ENCODE peak calls at places on chromosome 12, in four cellular contexts. R is hepatocyte; Z is stimulated activated CD4-positive, alpha-beta T cell treated with anti-CD3 and anti-CD28 coated beads, Interleukin-4, amount 100 ng/mL, for 48 hours; L is uterus. Y is an unnamed sample.

GRCh38 chr12:98344034-98344565 is 171.3 kb upstream of the TMPO start:
- DNase-seq in R (no peak), Z (no peak), L (no peak), Y (no peak)

GRCh38 chr12:24838531-24838950 is 110.4 kb downstream of the BCAT1 start:
- DNase-seq in R (peak), Z (no peak), L (peak), Y (peak)

GRCh38 chr12:58481811-58482210 is 438.5 kb downstream of the LRIG3 start:
- DNase-seq in R (no peak), Z (no peak), L (no peak), Y (no peak)

GRCh38 chr12:49924847-49925246 is 21.1 kb upstream of the FAIM2 start:
- DNase-seq in R (no peak), Z (no peak), L (no peak), Y (no peak)

GRCh38 chr12:75951399-75952228 is 80.0 kb downstream of the PHLDA1 start:
- DNase-seq in R (peak), Z (no peak), L (no peak), Y (no peak)

GRCh38 chr12:49761677-49762467 is 20.5 kb downstream of the TMBIM6 start:
- DNase-seq in R (no peak), Z (no peak), L (no peak), Y (no peak)

GRCh38 chr12:26026713-26027112 is 68.2 kb downstream of the RASSF8 start:
- DNase-seq in R (no peak), Z (no peak), L (no peak), Y (no peak)

GRCh38 chr12:78473136-78473535 is 391.4 kb upstream of the SYT1 start:
- DNase-seq in R (peak), Z (no peak), L (no peak), Y (no peak)

GRCh38 chr12:93786669-93787397 is 109.7 kb downstream of the CRADD start:
- DNase-seq in R (no peak), Z (no peak), L (no peak), Y (no peak)

GRCh38 chr12:69421548-69421947 is 48.6 kb upstream of the FRS2 start:
- DNase-seq in R (no peak), Z (no peak), L (no peak), Y (no peak)

GRCh38 chr12:104737113-104737512 is 221.0 kb downstream of the SLC41A2 start:
- DNase-seq in R (no peak), Z (no peak), L (no peak), Y (no peak)

GRCh38 chr12:77796775-77797174 is 33.9 kb upstream of the NAV3 start:
- DNase-seq in R (no peak), Z (no peak), L (no peak), Y (no peak)

GRCh38 chr12:10121278-10121677 is 8.7 kb downstream of the CLEC7A start:
- DNase-seq in R (no peak), Z (no peak), L (no peak), Y (peak)

GRCh38 chr12:31206038-31206670 is 119.8 kb downstream of the SINHCAF start:
- DNase-seq in R (no peak), Z (no peak), L (no peak), Y (no peak)

GRCh38 chr12:30980886-30981662 is 54.5 kb downstream of the TSPAN11 start:
- DNase-seq in R (no peak), Z (no peak), L (no peak), Y (no peak)

GRCh38 chr12:6450091-6450868 is 1.6 kb upstream of the TAPBPL start:
- DNase-seq in R (peak), Z (no peak), L (no peak), Y (no peak)

GRCh38 chr12:109818900-109819500 is 14.2 kb downstream of the TRPV4 start:
- DNase-seq in R (no peak), Z (no peak), L (no peak), Y (no peak)

GRCh38 chr12:125533434-125534029 is 468.3 kb downstream of the AACS start:
- DNase-seq in R (peak), Z (peak), L (no peak), Y (no peak)

GRCh38 chr12:49762468-49762847 is 21.1 kb downstream of the TMBIM6 start:
- DNase-seq in R (no peak), Z (no peak), L (no peak), Y (no peak)

GRCh38 chr12:5780536-5780935 is 164.5 kb downstream of the ANO2 start:
- DNase-seq in R (no peak), Z (no peak), L (no peak), Y (no peak)

GRCh38 chr12:12011880-12012260 is 58.9 kb upstream of the BCL2L14 start:
- DNase-seq in R (no peak), Z (no peak), L (no peak), Y (no peak)

GRCh38 chr12:87270894-87271293 is 758.3 kb downstream of the C12orf50 start:
- DNase-seq in R (no peak), Z (no peak), L (no peak), Y (no peak)

GRCh38 chr12:115572440-115572839 is 705.1 kb downstream of the MED13L start:
- DNase-seq in R (no peak), Z (no peak), L (no peak), Y (no peak)

GRCh38 chr12:52903855-52904508 is 894 bp downstream of the KRT8 start:
- DNase-seq in R (peak), Z (peak), L (peak), Y (no peak)

GRCh38 chr12:78697817-78698415 is 166.7 kb upstream of the SYT1 start:
- DNase-seq in R (no peak), Z (no peak), L (no peak), Y (no peak)

GRCh38 chr12:105793421-105793820 is 345.3 kb downstream of the NUAK1 start:
- DNase-seq in R (no peak), Z (no peak), L (no peak), Y (no peak)

GRCh38 chr12:118436986-118437385 is 60.6 kb downstream of the SUDS3 start:
- DNase-seq in R (no peak), Z (no peak), L (no peak), Y (no peak)

Y was measured in SIG-M5.